ENCODE peak calls at places on chromosomes 5 and 9, in four cellular contexts. V is CD4-positive, alpha-beta T cell; F is spleen; B is fibroblast of lung. P is an unnamed sample.

GRCh38 chr9:69331444-69331843 is 6.4 kb downstream of the ENTREP1 start:
- DNase-seq in V (no peak), F (no peak), B (no peak), P (no peak)

GRCh38 chr9:20040991-20041606 is 252.3 kb upstream of the SLC24A2 start:
- DNase-seq in V (no peak), F (no peak), B (no peak), P (no peak)

GRCh38 chr9:136499071-136499934 is 16.5 kb upstream of the SEC16A start:
- DNase-seq in V (no peak), F (no peak), B (no peak), P (no peak)

GRCh38 chr9:95048225-95049087 is 269.1 kb downstream of the FANCC start:
- DNase-seq in V (peak), F (peak), B (peak), P (peak)

GRCh38 chr5:53712327-53712726 is 151.9 kb downstream of the NDUFS4 start:
- DNase-seq in V (no peak), F (no peak), B (no peak), P (no peak)

GRCh38 chr5:102889033-102889432 is 133.9 kb downstream of the PAM start:
- DNase-seq in V (no peak), F (no peak), B (no peak), P (no peak)

GRCh38 chr9:127931092-127931881 is 710 bp upstream of the PIP5KL1 start:
- DNase-seq in V (no peak), F (no peak), B (peak), P (no peak)

GRCh38 chr9:9389904-9390303 is 1222.9 kb downstream of the PTPRD start:
- DNase-seq in V (no peak), F (no peak), B (no peak), P (no peak)

GRCh38 chr9:120326076-120326693 is 253.8 kb downstream of the CDK5RAP2 start:
- DNase-seq in V (no peak), F (no peak), B (no peak), P (no peak)

GRCh38 chr5:170414786-170415185 is 25.6 kb upstream of the KCNMB1 start:
- DNase-seq in V (no peak), F (no peak), B (no peak), P (no peak)

GRCh38 chr5:159257629-159258283 is 5.3 kb upstream of the UBLCP1 start:
- DNase-seq in V (no peak), F (no peak), B (no peak), P (no peak)
- TF ChIP-seq CTCF in V (no peak), F (no peak), B (no peak), P (no peak)

DNA sequence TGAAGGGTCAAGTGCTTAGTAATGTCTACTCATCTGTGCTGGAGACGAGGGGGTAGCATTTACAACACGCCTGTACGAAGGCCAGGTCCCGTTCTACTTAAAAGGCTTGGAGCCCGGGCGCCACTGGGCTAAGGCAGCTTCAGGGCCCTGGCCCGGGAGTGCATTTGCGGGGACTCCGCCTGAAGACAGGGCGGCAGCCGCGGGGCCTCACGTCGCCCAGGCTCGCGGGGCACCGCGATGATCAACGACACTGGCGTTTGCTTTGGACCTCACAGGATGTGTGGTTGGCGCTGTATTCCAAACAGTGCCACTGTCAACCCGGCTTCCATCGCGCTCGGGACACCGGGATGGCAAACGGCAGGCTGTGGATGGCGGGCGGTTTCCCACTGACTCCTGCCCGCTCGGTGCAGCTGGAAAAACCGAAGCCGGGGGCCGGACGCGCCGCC is 1.1 kb upstream of the TENT4A start:
- DNase-seq in V (peak), F (peak), B (peak), P (peak)
- TF ChIP-seq CTCF in V (no peak), F (peak), B (no peak), P (no peak)

GRCh38 chr9:96064838-96065481 is 189.5 kb downstream of the ERCC6L2 start:
- DNase-seq in V (no peak), F (no peak), B (no peak), P (no peak)

GRCh38 chr9:96058218-96058617 is 182.7 kb downstream of the ERCC6L2 start:
- DNase-seq in V (no peak), F (no peak), B (no peak), P (no peak)

GRCh38 chr9:96062854-96063253 is 187.4 kb downstream of the ERCC6L2 start:
- DNase-seq in V (no peak), F (no peak), B (no peak), P (no peak)

GRCh38 chr9:96062051-96062450 is 186.6 kb downstream of the ERCC6L2 start:
- DNase-seq in V (no peak), F (no peak), B (no peak), P (no peak)

GRCh38 chr9:96061293-96061987 is 185.9 kb downstream of the ERCC6L2 start:
- DNase-seq in V (peak), F (no peak), B (peak), P (no peak)
- TF ChIP-seq CTCF in V (peak), F (peak), B (peak), P (peak)

GRCh38 chr5:128084228-128085167 is 932 bp downstream of the SLC12A2 start:
- DNase-seq in V (peak), F (peak), B (peak), P (peak)

GRCh38 chr5:128083811-128084227 is 253 bp downstream of the SLC12A2 start:
- DNase-seq in V (no peak), F (peak), B (no peak), P (no peak)

GRCh38 chr5:128082551-128083032 is 974 bp upstream of the SLC12A2 start:
- DNase-seq in V (no peak), F (no peak), B (no peak), P (no peak)

GRCh38 chr5:128083033-128083810 is at the start of gene SLC12A2:
- DNase-seq in V (peak), F (peak), B (peak), P (peak)

DNA sequence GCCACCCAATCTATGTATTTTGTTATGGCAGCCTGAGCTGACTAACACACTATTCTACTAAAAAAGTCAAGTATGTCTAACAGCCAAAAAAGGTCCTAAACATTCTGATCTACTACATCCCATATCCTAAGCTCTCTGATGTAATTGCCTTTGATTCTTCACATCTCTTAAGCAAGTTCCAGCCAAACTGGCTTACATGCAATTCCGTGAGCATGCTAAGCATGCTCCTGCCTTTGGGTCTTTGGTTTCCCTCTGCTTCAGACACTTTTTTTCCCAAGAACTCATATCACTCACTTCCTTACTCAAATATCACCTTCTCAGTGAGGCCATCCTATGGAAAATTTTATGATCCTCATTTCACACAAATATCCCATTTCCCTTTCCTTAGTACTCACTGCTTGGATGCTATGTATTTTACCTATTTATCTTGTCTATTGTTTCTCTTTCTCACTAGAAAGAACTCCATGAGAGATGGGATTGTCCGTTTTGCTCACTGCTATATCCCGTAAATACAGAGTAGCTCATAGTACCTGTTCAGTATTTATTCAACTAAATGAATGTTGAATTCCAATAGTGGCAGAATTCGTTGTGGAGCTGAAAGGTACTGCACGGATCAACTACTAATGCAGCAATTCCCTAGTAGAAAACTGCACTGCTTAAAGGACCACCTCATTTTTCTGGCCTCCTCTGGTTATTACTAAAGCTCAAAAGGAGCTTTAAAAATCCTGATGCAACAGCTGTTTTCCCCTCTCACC is 2.3 kb upstream of the SLC12A2 start:
- DNase-seq in V (no peak), F (no peak), B (peak), P (no peak)
- TF ChIP-seq CTCF in V (no peak), F (no peak), B (no peak), P (peak)

DNA sequence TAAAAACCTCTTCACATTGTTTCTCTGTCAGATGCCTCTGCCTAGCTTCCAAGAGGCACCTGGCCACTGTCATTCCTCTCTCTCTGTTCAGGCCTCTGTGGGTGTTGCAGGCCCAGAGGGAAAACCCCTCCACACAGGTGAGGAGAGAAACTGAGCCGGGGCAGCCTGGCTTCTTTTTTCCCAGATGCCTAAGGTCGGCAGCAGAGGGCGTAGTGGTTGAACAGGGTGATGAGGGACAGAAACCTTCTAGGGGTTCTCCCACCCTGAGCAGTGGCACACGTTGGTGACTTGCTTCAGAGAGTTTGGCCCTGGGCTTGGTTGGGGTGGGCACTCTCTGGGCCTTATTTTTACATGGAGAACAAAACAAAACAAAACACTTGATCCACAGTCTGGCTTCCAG is 12.2 kb downstream of the IL9 start:
- DNase-seq in V (no peak), F (no peak), B (no peak), P (no peak)
- TF ChIP-seq CTCF in V (no peak), F (no peak), B (no peak), P (no peak)

GRCh38 chr5:111135406-111135805 is 43.3 kb downstream of the WDR36 start:
- DNase-seq in V (no peak), F (no peak), B (no peak), P (no peak)
- TF ChIP-seq CTCF in V (no peak), F (no peak), B (no peak), P (no peak)